ENCODE peak calls at places on chromosomes 16 and 17, in ten cellular contexts. One of them, this sample, is unnamed.
A peak's percentile ranks its signal among the peaks of the same experiment; 100 is the strongest.

GRCh38 chr17:80284631-80285030 is 24.0 kb downstream of the RNF213 start:
- DNase-seq in neural progenitor cell: peak; percentile 63
- DNase-seq in fibroblast of mammary gland: no peak
- DNase-seq in activated CD4-positive, alpha-beta T cell treated with anti-CD3 and anti-CD28 coated beads for 24 hours: no peak
- DNase-seq in left ventricle myocardium inferior: no peak
- DNase-seq in AG04450: no peak
- DNase-seq in stimulated activated naive B cell treated with anti-CD40 and anti-IgM and Interleukin-4, amounts not matched to agents 10 μg/mL and 1 μg/mL and 100 μg/mL, for 72 hours: no peak
- DNase-seq in Daoy: no peak
- DNase-seq in T-cell: no peak
- DNase-seq in head of caudate nucleus: no peak
- DNase-seq in this sample: no peak

GRCh38 chr16:46914556-46915201 is 30.5 kb downstream of the GPT2 start:
- DNase-seq in AG04450: no peak
- DNase-seq in neural progenitor cell: no peak
- DNase-seq in head of caudate nucleus: no peak
- DNase-seq in fibroblast of mammary gland: no peak
- DNase-seq in Daoy: no peak
- DNase-seq in T-cell: no peak
- DNase-seq in activated CD4-positive, alpha-beta T cell treated with anti-CD3 and anti-CD28 coated beads for 24 hours: no peak
- DNase-seq in left ventricle myocardium inferior: no peak
- DNase-seq in stimulated activated naive B cell treated with anti-CD40 and anti-IgM and Interleukin-4, amounts not matched to agents 10 μg/mL and 1 μg/mL and 100 μg/mL, for 72 hours: no peak
- DNase-seq in this sample: no peak

GRCh38 chr17:31721291-31722025 is 137.6 kb downstream of the COPRS start:
- DNase-seq in left ventricle myocardium inferior: no peak
- DNase-seq in fibroblast of mammary gland: no peak
- DNase-seq in head of caudate nucleus: no peak
- DNase-seq in Daoy: no peak
- DNase-seq in T-cell: no peak
- DNase-seq in activated CD4-positive, alpha-beta T cell treated with anti-CD3 and anti-CD28 coated beads for 24 hours: no peak
- DNase-seq in AG04450: no peak
- DNase-seq in stimulated activated naive B cell treated with anti-CD40 and anti-IgM and Interleukin-4, amounts not matched to agents 10 μg/mL and 1 μg/mL and 100 μg/mL, for 72 hours: no peak
- DNase-seq in neural progenitor cell: no peak
- DNase-seq in this sample: no peak

GRCh38 chr17:75096082-75096625 is 8.4 kb downstream of the SLC16A5 start:
- DNase-seq in T-cell: no peak
- DNase-seq in Daoy: peak; percentile 94
- DNase-seq in left ventricle myocardium inferior: peak; percentile 75
- DNase-seq in fibroblast of mammary gland: peak; percentile 69
- DNase-seq in AG04450: no peak
- DNase-seq in head of caudate nucleus: peak; percentile 34
- DNase-seq in activated CD4-positive, alpha-beta T cell treated with anti-CD3 and anti-CD28 coated beads for 24 hours: no peak
- DNase-seq in neural progenitor cell: no peak
- DNase-seq in stimulated activated naive B cell treated with anti-CD40 and anti-IgM and Interleukin-4, amounts not matched to agents 10 μg/mL and 1 μg/mL and 100 μg/mL, for 72 hours: no peak
- DNase-seq in this sample: peak; percentile 42

GRCh38 chr17:7586673-7587419 is 3.0 kb downstream of the SOX15 start:
- DNase-seq in T-cell: no peak
- DNase-seq in fibroblast of mammary gland: no peak
- DNase-seq in activated CD4-positive, alpha-beta T cell treated with anti-CD3 and anti-CD28 coated beads for 24 hours: no peak
- DNase-seq in left ventricle myocardium inferior: no peak
- DNase-seq in AG04450: no peak
- DNase-seq in stimulated activated naive B cell treated with anti-CD40 and anti-IgM and Interleukin-4, amounts not matched to agents 10 μg/mL and 1 μg/mL and 100 μg/mL, for 72 hours: no peak
- DNase-seq in neural progenitor cell: no peak
- DNase-seq in Daoy: peak; percentile 51
- DNase-seq in head of caudate nucleus: no peak
- DNase-seq in this sample: no peak

GRCh38 chr16:86519649-86520316 is 9.5 kb downstream of the FOXF1 start:
- DNase-seq in left ventricle myocardium inferior: peak; percentile 51
- DNase-seq in T-cell: peak; percentile 34
- DNase-seq in fibroblast of mammary gland: peak; percentile 57
- DNase-seq in neural progenitor cell: peak; percentile 88
- DNase-seq in stimulated activated naive B cell treated with anti-CD40 and anti-IgM and Interleukin-4, amounts not matched to agents 10 μg/mL and 1 μg/mL and 100 μg/mL, for 72 hours: no peak
- DNase-seq in Daoy: peak; percentile 66
- DNase-seq in AG04450: peak; percentile 51
- DNase-seq in activated CD4-positive, alpha-beta T cell treated with anti-CD3 and anti-CD28 coated beads for 24 hours: peak; percentile 22
- DNase-seq in head of caudate nucleus: peak; percentile 66
- DNase-seq in this sample: peak; percentile 36

GRCh38 chr16:85662036-85662812 is 26.5 kb downstream of the GINS2 start:
- DNase-seq in head of caudate nucleus: no peak
- DNase-seq in AG04450: no peak
- DNase-seq in left ventricle myocardium inferior: no peak
- DNase-seq in activated CD4-positive, alpha-beta T cell treated with anti-CD3 and anti-CD28 coated beads for 24 hours: no peak
- DNase-seq in T-cell: no peak
- DNase-seq in neural progenitor cell: peak; percentile 92
- DNase-seq in Daoy: no peak
- DNase-seq in stimulated activated naive B cell treated with anti-CD40 and anti-IgM and Interleukin-4, amounts not matched to agents 10 μg/mL and 1 μg/mL and 100 μg/mL, for 72 hours: no peak
- DNase-seq in fibroblast of mammary gland: no peak
- DNase-seq in this sample: no peak

GRCh38 chr16:30429418-30429677 is 482 bp downstream of the DCTPP1 start:
- DNase-seq in Daoy: no peak
- DNase-seq in activated CD4-positive, alpha-beta T cell treated with anti-CD3 and anti-CD28 coated beads for 24 hours: no peak
- DNase-seq in AG04450: no peak
- DNase-seq in head of caudate nucleus: no peak
- DNase-seq in fibroblast of mammary gland: no peak
- DNase-seq in neural progenitor cell: no peak
- DNase-seq in stimulated activated naive B cell treated with anti-CD40 and anti-IgM and Interleukin-4, amounts not matched to agents 10 μg/mL and 1 μg/mL and 100 μg/mL, for 72 hours: no peak
- DNase-seq in T-cell: no peak
- DNase-seq in left ventricle myocardium inferior: no peak
- DNase-seq in this sample: no peak

GRCh38 chr16:84550096-84550495 is 45.6 kb upstream of the MEAK7 start:
- DNase-seq in head of caudate nucleus: no peak
- DNase-seq in activated CD4-positive, alpha-beta T cell treated with anti-CD3 and anti-CD28 coated beads for 24 hours: no peak
- DNase-seq in T-cell: no peak
- DNase-seq in left ventricle myocardium inferior: no peak
- DNase-seq in stimulated activated naive B cell treated with anti-CD40 and anti-IgM and Interleukin-4, amounts not matched to agents 10 μg/mL and 1 μg/mL and 100 μg/mL, for 72 hours: no peak
- DNase-seq in Daoy: no peak
- DNase-seq in AG04450: no peak
- DNase-seq in fibroblast of mammary gland: no peak
- DNase-seq in neural progenitor cell: no peak
- DNase-seq in this sample: no peak

GRCh38 chr17:18981385-18981641 is 23.3 kb downstream of the FAM83G start:
- DNase-seq in fibroblast of mammary gland: no peak
- DNase-seq in left ventricle myocardium inferior: no peak
- DNase-seq in Daoy: peak; percentile 33
- DNase-seq in T-cell: no peak
- DNase-seq in stimulated activated naive B cell treated with anti-CD40 and anti-IgM and Interleukin-4, amounts not matched to agents 10 μg/mL and 1 μg/mL and 100 μg/mL, for 72 hours: no peak
- DNase-seq in neural progenitor cell: no peak
- DNase-seq in head of caudate nucleus: no peak
- DNase-seq in activated CD4-positive, alpha-beta T cell treated with anti-CD3 and anti-CD28 coated beads for 24 hours: no peak
- DNase-seq in AG04450: no peak
- DNase-seq in this sample: no peak

GRCh38 chr17:19753049-19753444 is 4.9 kb upstream of the ALDH3A1 start:
- DNase-seq in Daoy: peak; percentile 96
- DNase-seq in T-cell: no peak
- DNase-seq in neural progenitor cell: no peak
- DNase-seq in head of caudate nucleus: peak; percentile 81
- DNase-seq in activated CD4-positive, alpha-beta T cell treated with anti-CD3 and anti-CD28 coated beads for 24 hours: no peak
- DNase-seq in AG04450: no peak
- DNase-seq in left ventricle myocardium inferior: peak; percentile 55
- DNase-seq in stimulated activated naive B cell treated with anti-CD40 and anti-IgM and Interleukin-4, amounts not matched to agents 10 μg/mL and 1 μg/mL and 100 μg/mL, for 72 hours: peak; percentile 19
- DNase-seq in fibroblast of mammary gland: peak; percentile 66
- DNase-seq in this sample: peak; percentile 57

GRCh38 chr17:66900126-66901010 is 64.1 kb upstream of the CACNG4 start:
- DNase-seq in Daoy: no peak
- DNase-seq in T-cell: no peak
- DNase-seq in AG04450: no peak
- DNase-seq in neural progenitor cell: no peak
- DNase-seq in left ventricle myocardium inferior: no peak
- DNase-seq in fibroblast of mammary gland: peak; percentile 24
- DNase-seq in activated CD4-positive, alpha-beta T cell treated with anti-CD3 and anti-CD28 coated beads for 24 hours: no peak
- DNase-seq in head of caudate nucleus: no peak
- DNase-seq in stimulated activated naive B cell treated with anti-CD40 and anti-IgM and Interleukin-4, amounts not matched to agents 10 μg/mL and 1 μg/mL and 100 μg/mL, for 72 hours: no peak
- DNase-seq in this sample: peak; percentile 21

GRCh38 chr17:37299257-37299985 is 76.4 kb upstream of the C17orf78 start:
- DNase-seq in stimulated activated naive B cell treated with anti-CD40 and anti-IgM and Interleukin-4, amounts not matched to agents 10 μg/mL and 1 μg/mL and 100 μg/mL, for 72 hours: no peak
- DNase-seq in Daoy: no peak
- DNase-seq in fibroblast of mammary gland: peak; percentile 19
- DNase-seq in head of caudate nucleus: no peak
- DNase-seq in AG04450: no peak
- DNase-seq in T-cell: no peak
- DNase-seq in left ventricle myocardium inferior: no peak
- DNase-seq in neural progenitor cell: peak; percentile 72
- DNase-seq in activated CD4-positive, alpha-beta T cell treated with anti-CD3 and anti-CD28 coated beads for 24 hours: no peak
- DNase-seq in this sample: peak; percentile 50

GRCh38 chr16:89115216-89115949 is 21.7 kb downstream of the ACSF3 start:
- DNase-seq in Daoy: no peak
- DNase-seq in T-cell: peak; percentile 94
- DNase-seq in AG04450: no peak
- DNase-seq in neural progenitor cell: no peak
- DNase-seq in fibroblast of mammary gland: peak; percentile 80
- DNase-seq in stimulated activated naive B cell treated with anti-CD40 and anti-IgM and Interleukin-4, amounts not matched to agents 10 μg/mL and 1 μg/mL and 100 μg/mL, for 72 hours: peak; percentile 86
- DNase-seq in head of caudate nucleus: peak; percentile 81
- DNase-seq in left ventricle myocardium inferior: peak; percentile 71
- DNase-seq in activated CD4-positive, alpha-beta T cell treated with anti-CD3 and anti-CD28 coated beads for 24 hours: peak; percentile 69
- DNase-seq in this sample: peak; percentile 42

GRCh38 chr16:87729266-87729954 is 36.4 kb downstream of the KLHDC4 start:
- DNase-seq in left ventricle myocardium inferior: no peak
- DNase-seq in T-cell: no peak
- DNase-seq in fibroblast of mammary gland: no peak
- DNase-seq in activated CD4-positive, alpha-beta T cell treated with anti-CD3 and anti-CD28 coated beads for 24 hours: no peak
- DNase-seq in Daoy: no peak
- DNase-seq in head of caudate nucleus: no peak
- DNase-seq in neural progenitor cell: no peak
- DNase-seq in AG04450: no peak
- DNase-seq in stimulated activated naive B cell treated with anti-CD40 and anti-IgM and Interleukin-4, amounts not matched to agents 10 μg/mL and 1 μg/mL and 100 μg/mL, for 72 hours: no peak
- DNase-seq in this sample: no peak

GRCh38 chr16:3161235-3162018 is 26.6 kb upstream of the OR1F1 start:
- DNase-seq in head of caudate nucleus: no peak
- DNase-seq in Daoy: no peak
- DNase-seq in activated CD4-positive, alpha-beta T cell treated with anti-CD3 and anti-CD28 coated beads for 24 hours: no peak
- DNase-seq in stimulated activated naive B cell treated with anti-CD40 and anti-IgM and Interleukin-4, amounts not matched to agents 10 μg/mL and 1 μg/mL and 100 μg/mL, for 72 hours: no peak
- DNase-seq in neural progenitor cell: no peak
- DNase-seq in T-cell: no peak
- DNase-seq in AG04450: no peak
- DNase-seq in fibroblast of mammary gland: no peak
- DNase-seq in left ventricle myocardium inferior: no peak
- DNase-seq in this sample: no peak

GRCh38 chr17:80414508-80414802 is 512 bp upstream of the ENDOV start:
- DNase-seq in head of caudate nucleus: peak; percentile 36
- DNase-seq in left ventricle myocardium inferior: no peak
- DNase-seq in fibroblast of mammary gland: no peak
- DNase-seq in stimulated activated naive B cell treated with anti-CD40 and anti-IgM and Interleukin-4, amounts not matched to agents 10 μg/mL and 1 μg/mL and 100 μg/mL, for 72 hours: no peak
- DNase-seq in neural progenitor cell: no peak
- DNase-seq in Daoy: peak; percentile 21
- DNase-seq in activated CD4-positive, alpha-beta T cell treated with anti-CD3 and anti-CD28 coated beads for 24 hours: no peak
- DNase-seq in T-cell: no peak
- DNase-seq in AG04450: no peak
- DNase-seq in this sample: no peak

GRCh38 chr16:29678691-29679267 is at the start of gene QPRT:
- DNase-seq in stimulated activated naive B cell treated with anti-CD40 and anti-IgM and Interleukin-4, amounts not matched to agents 10 μg/mL and 1 μg/mL and 100 μg/mL, for 72 hours: no peak
- DNase-seq in T-cell: no peak
- DNase-seq in Daoy: no peak
- DNase-seq in head of caudate nucleus: peak; percentile 33
- DNase-seq in activated CD4-positive, alpha-beta T cell treated with anti-CD3 and anti-CD28 coated beads for 24 hours: no peak
- DNase-seq in fibroblast of mammary gland: peak; percentile 67
- DNase-seq in AG04450: no peak
- DNase-seq in neural progenitor cell: peak; percentile 87
- DNase-seq in left ventricle myocardium inferior: peak; percentile 46
- DNase-seq in this sample: peak; percentile 28

GRCh38 chr17:41987642-41988041 is 21.0 kb downstream of the CNP start:
- DNase-seq in fibroblast of mammary gland: no peak
- DNase-seq in activated CD4-positive, alpha-beta T cell treated with anti-CD3 and anti-CD28 coated beads for 24 hours: no peak
- DNase-seq in stimulated activated naive B cell treated with anti-CD40 and anti-IgM and Interleukin-4, amounts not matched to agents 10 μg/mL and 1 μg/mL and 100 μg/mL, for 72 hours: no peak
- DNase-seq in neural progenitor cell: no peak
- DNase-seq in left ventricle myocardium inferior: no peak
- DNase-seq in head of caudate nucleus: no peak
- DNase-seq in AG04450: no peak
- DNase-seq in T-cell: no peak
- DNase-seq in Daoy: no peak
- DNase-seq in this sample: no peak

GRCh38 chr16:56589141-56590039 is at the start of gene MT3:
- DNase-seq in head of caudate nucleus: peak; percentile 89
- DNase-seq in neural progenitor cell: peak; percentile 85
- DNase-seq in AG04450: no peak
- DNase-seq in stimulated activated naive B cell treated with anti-CD40 and anti-IgM and Interleukin-4, amounts not matched to agents 10 μg/mL and 1 μg/mL and 100 μg/mL, for 72 hours: no peak
- DNase-seq in left ventricle myocardium inferior: no peak
- DNase-seq in fibroblast of mammary gland: no peak
- DNase-seq in T-cell: peak; percentile 23
- DNase-seq in activated CD4-positive, alpha-beta T cell treated with anti-CD3 and anti-CD28 coated beads for 24 hours: no peak
- DNase-seq in Daoy: peak; percentile 42
- DNase-seq in this sample: peak; percentile 84

GRCh38 chr17:14320734-14321475 is 20.0 kb downstream of the HS3ST3B1 start:
- DNase-seq in fibroblast of mammary gland: no peak
- DNase-seq in AG04450: no peak
- DNase-seq in head of caudate nucleus: no peak
- DNase-seq in stimulated activated naive B cell treated with anti-CD40 and anti-IgM and Interleukin-4, amounts not matched to agents 10 μg/mL and 1 μg/mL and 100 μg/mL, for 72 hours: no peak
- DNase-seq in T-cell: no peak
- DNase-seq in Daoy: no peak
- DNase-seq in activated CD4-positive, alpha-beta T cell treated with anti-CD3 and anti-CD28 coated beads for 24 hours: no peak
- DNase-seq in neural progenitor cell: peak; percentile 17
- DNase-seq in left ventricle myocardium inferior: no peak
- DNase-seq in this sample: no peak

GRCh38 chr16:11824362-11824761 is 27.0 kb downstream of the RSL1D1 start:
- DNase-seq in T-cell: no peak
- DNase-seq in stimulated activated naive B cell treated with anti-CD40 and anti-IgM and Interleukin-4, amounts not matched to agents 10 μg/mL and 1 μg/mL and 100 μg/mL, for 72 hours: no peak
- DNase-seq in neural progenitor cell: no peak
- DNase-seq in Daoy: no peak
- DNase-seq in head of caudate nucleus: no peak
- DNase-seq in activated CD4-positive, alpha-beta T cell treated with anti-CD3 and anti-CD28 coated beads for 24 hours: no peak
- DNase-seq in left ventricle myocardium inferior: peak; percentile 38
- DNase-seq in fibroblast of mammary gland: no peak
- DNase-seq in AG04450: no peak
- DNase-seq in this sample: no peak

GRCh38 chr16:70730944-70731343 is 45.1 kb upstream of the MTSS2 start:
- DNase-seq in neural progenitor cell: no peak
- DNase-seq in fibroblast of mammary gland: no peak
- DNase-seq in activated CD4-positive, alpha-beta T cell treated with anti-CD3 and anti-CD28 coated beads for 24 hours: no peak
- DNase-seq in Daoy: no peak
- DNase-seq in T-cell: no peak
- DNase-seq in head of caudate nucleus: no peak
- DNase-seq in left ventricle myocardium inferior: peak; percentile 68
- DNase-seq in stimulated activated naive B cell treated with anti-CD40 and anti-IgM and Interleukin-4, amounts not matched to agents 10 μg/mL and 1 μg/mL and 100 μg/mL, for 72 hours: no peak
- DNase-seq in AG04450: no peak
- DNase-seq in this sample: peak; percentile 31

GRCh38 chr17:42783062-42783777 is 2.8 kb downstream of the WNK4 start:
- DNase-seq in AG04450: peak; percentile 41
- DNase-seq in activated CD4-positive, alpha-beta T cell treated with anti-CD3 and anti-CD28 coated beads for 24 hours: no peak
- DNase-seq in Daoy: peak; percentile 78
- DNase-seq in left ventricle myocardium inferior: no peak
- DNase-seq in T-cell: no peak
- DNase-seq in stimulated activated naive B cell treated with anti-CD40 and anti-IgM and Interleukin-4, amounts not matched to agents 10 μg/mL and 1 μg/mL and 100 μg/mL, for 72 hours: no peak
- DNase-seq in fibroblast of mammary gland: peak; percentile 75
- DNase-seq in neural progenitor cell: no peak
- DNase-seq in head of caudate nucleus: no peak
- DNase-seq in this sample: no peak

GRCh38 chr16:78122774-78123315 is 23.4 kb downstream of the WWOX start:
- DNase-seq in activated CD4-positive, alpha-beta T cell treated with anti-CD3 and anti-CD28 coated beads for 24 hours: no peak
- DNase-seq in stimulated activated naive B cell treated with anti-CD40 and anti-IgM and Interleukin-4, amounts not matched to agents 10 μg/mL and 1 μg/mL and 100 μg/mL, for 72 hours: peak; percentile 9
- DNase-seq in head of caudate nucleus: peak; percentile 70
- DNase-seq in neural progenitor cell: peak; percentile 32
- DNase-seq in AG04450: peak; percentile 15
- DNase-seq in Daoy: peak; percentile 17
- DNase-seq in T-cell: no peak
- DNase-seq in left ventricle myocardium inferior: no peak
- DNase-seq in fibroblast of mammary gland: peak; percentile 66
- DNase-seq in this sample: peak; percentile 92

GRCh38 chr17:74356640-74357465 is 4.8 kb downstream of the BTBD17 start:
- DNase-seq in AG04450: no peak
- DNase-seq in T-cell: peak; percentile 10
- DNase-seq in Daoy: no peak
- DNase-seq in head of caudate nucleus: no peak
- DNase-seq in left ventricle myocardium inferior: no peak
- DNase-seq in activated CD4-positive, alpha-beta T cell treated with anti-CD3 and anti-CD28 coated beads for 24 hours: no peak
- DNase-seq in fibroblast of mammary gland: no peak
- DNase-seq in neural progenitor cell: no peak
- DNase-seq in stimulated activated naive B cell treated with anti-CD40 and anti-IgM and Interleukin-4, amounts not matched to agents 10 μg/mL and 1 μg/mL and 100 μg/mL, for 72 hours: no peak
- DNase-seq in this sample: no peak

GRCh38 chr17:31339906-31340661 is 18.7 kb upstream of the EVI2A start:
- DNase-seq in fibroblast of mammary gland: peak; percentile 80
- DNase-seq in Daoy: peak; percentile 73
- DNase-seq in stimulated activated naive B cell treated with anti-CD40 and anti-IgM and Interleukin-4, amounts not matched to agents 10 μg/mL and 1 μg/mL and 100 μg/mL, for 72 hours: no peak
- DNase-seq in head of caudate nucleus: no peak
- DNase-seq in left ventricle myocardium inferior: no peak
- DNase-seq in neural progenitor cell: no peak
- DNase-seq in AG04450: no peak
- DNase-seq in activated CD4-positive, alpha-beta T cell treated with anti-CD3 and anti-CD28 coated beads for 24 hours: no peak
- DNase-seq in T-cell: no peak
- DNase-seq in this sample: no peak

GRCh38 chr17:19409509-19409908 is 1.5 kb upstream of the RNF112 start:
- DNase-seq in neural progenitor cell: no peak
- DNase-seq in fibroblast of mammary gland: peak; percentile 89
- DNase-seq in Daoy: peak; percentile 89
- DNase-seq in activated CD4-positive, alpha-beta T cell treated with anti-CD3 and anti-CD28 coated beads for 24 hours: no peak
- DNase-seq in left ventricle myocardium inferior: no peak
- DNase-seq in T-cell: no peak
- DNase-seq in head of caudate nucleus: peak; percentile 73
- DNase-seq in AG04450: peak; percentile 74
- DNase-seq in stimulated activated naive B cell treated with anti-CD40 and anti-IgM and Interleukin-4, amounts not matched to agents 10 μg/mL and 1 μg/mL and 100 μg/mL, for 72 hours: no peak
- DNase-seq in this sample: no peak

This sample was measured in midbrain.